ENCODE peak calls at places on chromosomes 7 and 10, in ten cellular contexts. N is H9; W is activated CD4-positive, alpha-beta T cell treated with anti-CD3 and anti-CD28 coated beads, Interleukin-2, amount 50 U/mL, for 4 hours; K is A549; Y is stimulated activated CD4-positive, alpha-beta T cell treated with anti-CD3 and anti-CD28 coated beads, Interleukin-15, amount 100 ng/mL, for 1 hour; R is GDM1; P is tibial artery; I is NCI-H526; O is tibial nerve; F is activated CD8-positive, alpha-beta memory T cell treated with anti-CD3 and anti-CD28 coated beads, Interleukin-2, amount 50 U/mL, for 48 hours. A is an unnamed sample.
A peak's percentile ranks its signal among the peaks of the same experiment; 100 is the strongest.

GRCh38 chr7:151003572-151003971 is 12.8 kb downstream of the NOS3 start:
- DNase-seq in N (no peak), W (no peak), K (peak; percentile 40), Y (no peak), R (no peak), P (no peak), I (no peak), O (no peak), F (no peak), A (no peak)

GRCh38 chr10:61882621-61883375 is 18.7 kb upstream of the ARID5B start:
- DNase-seq in N (no peak), W (peak; percentile 45), K (no peak), Y (no peak), R (no peak), P (no peak), I (no peak), O (no peak), F (peak; percentile 72), A (peak; percentile 79)

GRCh38 chr7:102248456-102249395 is 37.9 kb upstream of the SH2B2 start:
- DNase-seq in N (peak; percentile 87), W (no peak), K (no peak), Y (no peak), R (no peak), P (no peak), I (no peak), O (no peak), F (no peak), A (no peak)

GRCh38 chr7:80186721-80187120 is 52.1 kb downstream of the GNAI1 start:
- DNase-seq in N (no peak), W (no peak), K (no peak), Y (no peak), R (no peak), P (no peak), I (no peak), O (no peak), F (no peak), A (no peak)

GRCh38 chr10:132735341-132735775 is 50.6 kb downstream of the NKX6-2 start:
- DNase-seq in N (no peak), W (no peak), K (no peak), Y (no peak), R (no peak), P (no peak), I (no peak), O (no peak), F (no peak), A (no peak)

GRCh38 chr10:127174866-127175265 is 21.5 kb downstream of the INSYN2A start:
- DNase-seq in N (no peak), W (no peak), K (no peak), Y (no peak), R (no peak), P (no peak), I (no peak), O (no peak), F (no peak), A (no peak)

GRCh38 chr10:45091968-45092367 is 91.2 kb downstream of the ZNF22 start:
- DNase-seq in N (no peak), W (no peak), K (no peak), Y (no peak), R (no peak), P (no peak), I (no peak), O (no peak), F (no peak), A (no peak)

GRCh38 chr7:114765331-114766125 is 156.4 kb upstream of the MDFIC start:
- DNase-seq in N (no peak), W (no peak), K (no peak), Y (no peak), R (no peak), P (no peak), I (no peak), O (no peak), F (no peak), A (no peak)

GRCh38 chr7:157690058-157690832 is 353.4 kb downstream of the DNAJB6 start:
- DNase-seq in N (peak; percentile 60), W (no peak), K (no peak), Y (no peak), R (no peak), P (peak; percentile 44), I (peak; percentile 70), O (no peak), F (peak; percentile 53), A (peak; percentile 2)

GRCh38 chr10:30510184-30510931 is 76.4 kb downstream of the MAP3K8 start:
- DNase-seq in N (no peak), W (peak; percentile 28), K (peak; percentile 84), Y (no peak), R (no peak), P (peak; percentile 73), I (no peak), O (peak; percentile 49), F (no peak), A (peak; percentile 82)

GRCh38 chr7:12458520-12459131 is 55.0 kb upstream of the VWDE start:
- DNase-seq in N (no peak), W (no peak), K (peak; percentile 41), Y (no peak), R (no peak), P (no peak), I (peak; percentile 82), O (no peak), F (no peak), A (peak; percentile 49)

GRCh38 chr7:121336579-121336978 is 7.8 kb downstream of the WNT16 start:
- DNase-seq in N (no peak), W (no peak), K (no peak), Y (no peak), R (no peak), P (no peak), I (no peak), O (no peak), F (no peak), A (peak; percentile 13)

GRCh38 chr7:123327661-123328060 is 127.9 kb upstream of the SLC13A1 start:
- DNase-seq in N (no peak), W (no peak), K (no peak), Y (no peak), R (no peak), P (no peak), I (no peak), O (no peak), F (no peak), A (no peak)

GRCh38 chr7:151249732-151250072 is 1.2 kb upstream of the SMARCD3 start:
- DNase-seq in N (peak; percentile 64), W (no peak), K (peak; percentile 60), Y (no peak), R (no peak), P (peak; percentile 92), I (peak; percentile 60), O (no peak), F (no peak), A (peak; percentile 62)

GRCh38 chr7:27111753-27112277 is 9.3 kb upstream of the HOXA2 start:
- DNase-seq in N (no peak), W (no peak), K (no peak), Y (no peak), R (no peak), P (no peak), I (no peak), O (no peak), F (no peak), A (no peak)

GRCh38 chr7:135862586-135863361 is 114.2 kb upstream of the FAM180A start:
- DNase-seq in N (no peak), W (no peak), K (no peak), Y (no peak), R (no peak), P (no peak), I (no peak), O (no peak), F (no peak), A (no peak)

GRCh38 chr10:48884337-48885045 is 55.1 kb downstream of the LRRC18 start:
- DNase-seq in N (no peak), W (no peak), K (no peak), Y (no peak), R (no peak), P (no peak), I (no peak), O (no peak), F (no peak), A (no peak)

GRCh38 chr7:96241834-96242233 is 80.1 kb downstream of the SLC25A13 start:
- DNase-seq in N (no peak), W (no peak), K (no peak), Y (no peak), R (no peak), P (no peak), I (no peak), O (no peak), F (no peak), A (no peak)

GRCh38 chr10:67883710-67884312 is 645 bp upstream of the SIRT1 start:
- DNase-seq in N (no peak), W (no peak), K (no peak), Y (no peak), R (no peak), P (no peak), I (no peak), O (peak; percentile 30), F (no peak), A (no peak)

GRCh38 chr7:16989883-16990413 is 108.2 kb upstream of the AGR3 start:
- DNase-seq in N (no peak), W (no peak), K (peak; percentile 96), Y (no peak), R (no peak), P (peak; percentile 79), I (no peak), O (peak; percentile 90), F (no peak), A (peak; percentile 80)

GRCh38 chr7:6436385-6436685 is 11.4 kb downstream of the DAGLB start:
- DNase-seq in N (no peak), W (no peak), K (no peak), Y (no peak), R (peak; percentile 73), P (no peak), I (no peak), O (no peak), F (no peak), A (no peak)

GRCh38 chr7:35801392-35802101 is 690 bp downstream of the SEPTIN7 start:
- DNase-seq in N (peak; percentile 57), W (peak; percentile 67), K (peak; percentile 66), Y (peak; percentile 48), R (peak; percentile 73), P (peak; percentile 86), I (peak; percentile 91), O (peak; percentile 61), F (peak; percentile 87), A (peak; percentile 68)

GRCh38 chr7:132638000-132638399 is 61.7 kb upstream of the PLXNA4 start:
- DNase-seq in N (no peak), W (no peak), K (no peak), Y (no peak), R (no peak), P (no peak), I (no peak), O (no peak), F (no peak), A (no peak)

GRCh38 chr7:1211611-1212010 is 21.1 kb upstream of the UNCX start:
- DNase-seq in N (no peak), W (no peak), K (no peak), Y (no peak), R (no peak), P (no peak), I (no peak), O (no peak), F (no peak), A (no peak)

GRCh38 chr10:91930939-91931338 is 7.4 kb downstream of the BTAF1 start:
- DNase-seq in N (no peak), W (no peak), K (no peak), Y (no peak), R (no peak), P (no peak), I (no peak), O (no peak), F (no peak), A (no peak)

GRCh38 chr7:12703881-12704280 is 16.4 kb downstream of the ARL4A start:
- DNase-seq in N (no peak), W (no peak), K (no peak), Y (no peak), R (no peak), P (no peak), I (no peak), O (no peak), F (no peak), A (no peak)

GRCh38 chr7:20798081-20798693 is 11.5 kb upstream of the SP8 start:
- DNase-seq in N (peak; percentile 77), W (no peak), K (peak; percentile 44), Y (no peak), R (no peak), P (no peak), I (no peak), O (no peak), F (peak; percentile 55), A (no peak)

GRCh38 chr7:128735433-128735832 is 3.7 kb upstream of the CALU start:
- DNase-seq in N (no peak), W (no peak), K (no peak), Y (no peak), R (peak; percentile 61), P (no peak), I (no peak), O (no peak), F (no peak), A (no peak)